ENCODE peak calls at places on chromosome 3, in five cellular contexts. F, P, D, Q and Y are unnamed samples.

GRCh38 chr3:101695779-101696372 is 9.4 kb upstream of the RPL24 start:
- DNase-seq in F (peak; percentile 59), P (no peak), D (no peak), Q (no peak), Y (peak; percentile 50)

GRCh38 chr3:155024006-155024638 is 56.0 kb upstream of the MME start:
- DNase-seq in F (no peak), P (no peak), D (no peak), Q (no peak), Y (no peak)

GRCh38 chr3:107999215-107999775 is 91.5 kb downstream of the CD47 start:
- DNase-seq in F (no peak), P (no peak), D (no peak), Q (no peak), Y (no peak)

GRCh38 chr3:151770941-151771340 is 37.2 kb downstream of the AADACL2 start:
- DNase-seq in F (no peak), P (peak; percentile 2), D (peak; percentile 79), Q (no peak), Y (no peak)

GRCh38 chr3:157412323-157412845 is 24.3 kb upstream of the PTX3 start:
- DNase-seq in F (no peak), P (no peak), D (no peak), Q (no peak), Y (no peak)

GRCh38 chr3:144556392-144556791 is 584.8 kb downstream of the DIPK2A start:
- DNase-seq in F (no peak), P (no peak), D (no peak), Q (no peak), Y (no peak)

GRCh38 chr3:155791190-155791589 is 14.9 kb downstream of the C3orf33 start:
- DNase-seq in F (no peak), P (no peak), D (no peak), Q (no peak), Y (no peak)

GRCh38 chr3:7760718-7761117 is 740.9 kb upstream of the LMCD1 start:
- DNase-seq in F (no peak), P (no peak), D (no peak), Q (no peak), Y (no peak)

GRCh38 chr3:150348500-150348899 is 59.6 kb upstream of the TSC22D2 start:
- DNase-seq in F (no peak), P (no peak), D (no peak), Q (no peak), Y (no peak)

GRCh38 chr3:16203031-16203430 is 28.6 kb downstream of the GALNT15 start:
- DNase-seq in F (no peak), P (no peak), D (no peak), Q (no peak), Y (no peak)

GRCh38 chr3:127667119-127667681 is 5.6 kb upstream of the ABTB1 start:
- DNase-seq in F (no peak), P (peak; percentile 28), D (no peak), Q (no peak), Y (no peak)

GRCh38 chr3:120567370-120568197 is 28.6 kb upstream of the NDUFB4 start:
- DNase-seq in F (peak; percentile 76), P (peak; percentile 17), D (no peak), Q (no peak), Y (peak; percentile 42)

GRCh38 chr3:76321615-76322014 is 536.3 kb upstream of the ZNF717 start:
- DNase-seq in F (no peak), P (no peak), D (no peak), Q (no peak), Y (no peak)

GRCh38 chr3:65672876-65673815 is 365.6 kb downstream of the MAGI1 start:
- DNase-seq in F (peak; percentile 52), P (peak; percentile 36), D (peak; percentile 67), Q (no peak), Y (peak; percentile 77)

GRCh38 chr3:53807117-53807521 is 39.1 kb downstream of the CHDH start:
- DNase-seq in F (no peak), P (no peak), D (no peak), Q (no peak), Y (no peak)

GRCh38 chr3:45612918-45613602 is 18.5 kb downstream of the LIMD1 start:
- DNase-seq in F (no peak), P (no peak), D (no peak), Q (peak; percentile 78), Y (no peak)

GRCh38 chr3:53244281-53244680 is 11.5 kb downstream of the TKT start:
- DNase-seq in F (no peak), P (no peak), D (peak; percentile 68), Q (no peak), Y (no peak)

GRCh38 chr3:13714251-13714916 is 165.5 kb downstream of the FBLN2 start:
- DNase-seq in F (no peak), P (no peak), D (no peak), Q (no peak), Y (no peak)

GRCh38 chr3:141578197-141578596 is 91.4 kb downstream of the RASA2 start:
- DNase-seq in F (no peak), P (no peak), D (no peak), Q (no peak), Y (no peak)

GRCh38 chr3:171542976-171543375 is 82.8 kb upstream of the TNIK start:
- DNase-seq in F (no peak), P (no peak), D (no peak), Q (no peak), Y (no peak)

GRCh38 chr3:38646630-38647029 is 2.9 kb downstream of the SCN5A start:
- DNase-seq in F (no peak), P (no peak), D (no peak), Q (no peak), Y (no peak)

GRCh38 chr3:149816986-149817385 is 4.0 kb downstream of the RNF13 start:
- DNase-seq in F (no peak), P (no peak), D (no peak), Q (no peak), Y (no peak)

GRCh38 chr3:155418426-155418825 is 124.9 kb upstream of the STRIT1 start:
- DNase-seq in F (peak; percentile 96), P (no peak), D (no peak), Q (no peak), Y (peak; percentile 38)

GRCh38 chr3:10383850-10384248 is 62.9 kb upstream of the SEC13 start:
- DNase-seq in F (no peak), P (no peak), D (no peak), Q (no peak), Y (no peak)

GRCh38 chr3:20637729-20638128 is 451.7 kb upstream of the SGO1 start:
- DNase-seq in F (no peak), P (no peak), D (no peak), Q (no peak), Y (no peak)

GRCh38 chr3:187296915-187297314 is 5.4 kb upstream of the MASP1 start:
- DNase-seq in F (no peak), P (no peak), D (no peak), Q (no peak), Y (no peak)

GRCh38 chr3:77412591-77412990 is 372.7 kb downstream of the ROBO2 start:
- DNase-seq in F (no peak), P (no peak), D (no peak), Q (no peak), Y (no peak)

GRCh38 chr3:172249039-172249438 is 199.2 kb downstream of the GHSR start:
- DNase-seq in F (no peak), P (no peak), D (no peak), Q (no peak), Y (no peak)

GRCh38 chr3:197736010-197736490 is 654 bp downstream of the RUBCN start:
- DNase-seq in F (peak; percentile 47), P (no peak), D (no peak), Q (no peak), Y (peak; percentile 47)

GRCh38 chr3:172717493-172718088 is 6.7 kb upstream of the NCEH1 start:
- DNase-seq in F (no peak), P (no peak), D (no peak), Q (no peak), Y (no peak)

GRCh38 chr3:108333951-108334350 is 37.6 kb downstream of the HHLA2 start:
- DNase-seq in F (no peak), P (no peak), D (no peak), Q (no peak), Y (no peak)

GRCh38 chr3:43742935-43743334 is 52.2 kb downstream of the ABHD5 start:
- DNase-seq in F (no peak), P (no peak), D (no peak), Q (no peak), Y (no peak)

GRCh38 chr3:180447156-180447555 is 154.8 kb upstream of the TTC14 start:
- DNase-seq in F (no peak), P (no peak), D (no peak), Q (no peak), Y (no peak)

GRCh38 chr3:63092545-63092944 is 185.6 kb upstream of the SYNPR start:
- DNase-seq in F (peak; percentile 11), P (no peak), D (no peak), Q (no peak), Y (no peak)

GRCh38 chr3:49794926-49795905 is 4.5 kb downstream of the CDHR4 start:
- DNase-seq in F (no peak), P (no peak), D (no peak), Q (no peak), Y (no peak)